ENCODE peak calls at places on chromosomes 2 and 18, in four cellular contexts. K, J, S and Q are unnamed samples.

GRCh38 chr2:241136661-241137260 is 12.5 kb downstream of the PASK start:
- DNase-seq in K (no peak), S (no peak), J (no peak), Q (no peak)

GRCh38 chr2:167293172-167293781 is 405.0 kb downstream of the XIRP2 start:
- DNase-seq in K (no peak), J (peak), S (no peak), Q (peak)

GRCh38 chr2:128003463-128003862 is 24.4 kb downstream of the SAP130 start:
- DNase-seq in K (no peak), S (no peak), J (no peak), Q (no peak)

GRCh38 chr2:74696758-74697327 is 42.8 kb downstream of the SEMA4F start:
- DNase-seq in K (no peak), S (no peak), J (no peak), Q (no peak)

GRCh38 chr2:45706028-45706427 is 54.6 kb downstream of the PRKCE start:
- DNase-seq in S (no peak), J (no peak), K (no peak), Q (no peak)

GRCh38 chr2:218824004-218824403 is 7.6 kb downstream of the PRKAG3 start:
- DNase-seq in S (no peak), J (no peak), K (no peak), Q (no peak)

GRCh38 chr18:23943104-23943503 is 71.5 kb upstream of the TTC39C start:
- DNase-seq in S (no peak), K (no peak), J (no peak), Q (no peak)

GRCh38 chr18:35231052-35231451 is 9.8 kb upstream of the ZNF397 start:
- DNase-seq in S (peak), K (peak), J (peak), Q (peak)

GRCh38 chr2:10329584-10329879 is 26.8 kb downstream of the HPCAL1 start:
- DNase-seq in S (no peak), K (no peak), J (no peak), Q (no peak)

GRCh38 chr2:37365669-37366068 is 21.2 kb downstream of the QPCT start:
- DNase-seq in K (no peak), S (no peak), J (no peak), Q (no peak)

GRCh38 chr2:241003369-241003768 is 5.0 kb downstream of the SNED1 start:
- DNase-seq in J (no peak), K (no peak), S (no peak), Q (no peak)

GRCh38 chr2:156517419-156517818 is 81.2 kb downstream of the GPD2 start:
- DNase-seq in K (no peak), S (no peak), J (peak), Q (no peak)

GRCh38 chr2:4673025-4673489 is 969.7 kb downstream of the DCDC2C start:
- DNase-seq in S (no peak), J (no peak), K (no peak), Q (peak)

GRCh38 chr2:20446280-20446916 is 476 bp upstream of the RHOB start:
- DNase-seq in S (no peak), K (no peak), J (no peak), Q (no peak)

GRCh38 chr2:20615046-20615465 is 35.8 kb downstream of the HS1BP3 start:
- DNase-seq in S (no peak), J (no peak), K (no peak), Q (no peak)

GRCh38 chr2:168802825-168803726 is 639 bp downstream of the NOSTRIN start:
- DNase-seq in S (no peak), J (no peak), K (no peak), Q (no peak)

GRCh38 chr2:55047677-55048299 is 2.5 kb downstream of the RTN4 start:
- DNase-seq in S (peak), K (no peak), J (no peak), Q (peak)